ENCODE peak calls at places on chromosomes 13 and 19, in four cellular contexts. One of them, this sample, is unnamed.

GRCh38 chr13:83819611-83820010 is 62.7 kb downstream of the SLITRK1 start:
- DNase-seq in BJ: no peak
- DNase-seq in thyroid gland: no peak
- DNase-seq in stomach: no peak
- DNase-seq in this sample: peak; percentile 1

GRCh38 chr13:71867101-71867814 is at the start of gene DACH1:
- DNase-seq in BJ: no peak
- DNase-seq in thyroid gland: peak; percentile 34
- DNase-seq in stomach: peak; percentile 28
- DNase-seq in this sample: peak; percentile 63

GRCh38 chr19:38361633-38362075 is 12.7 kb upstream of the PSMD8 start:
- DNase-seq in BJ: no peak
- DNase-seq in thyroid gland: peak; percentile 76
- DNase-seq in stomach: peak; percentile 77
- DNase-seq in this sample: peak; percentile 59

GRCh38 chr19:19943848-19944582 is 43.3 kb downstream of the ZNF93 start:
- DNase-seq in BJ: no peak
- DNase-seq in thyroid gland: no peak
- DNase-seq in stomach: no peak
- DNase-seq in this sample: no peak

GRCh38 chr19:6608950-6609349 is 18.0 kb upstream of the CD70 start:
- DNase-seq in BJ: no peak
- DNase-seq in thyroid gland: no peak
- DNase-seq in stomach: no peak
- DNase-seq in this sample: no peak

GRCh38 chr13:73870970-73871935 is 263.0 kb downstream of the KLF12 start:
- DNase-seq in BJ: peak; percentile 35
- DNase-seq in thyroid gland: no peak
- DNase-seq in stomach: no peak
- DNase-seq in this sample: peak; percentile 66

GRCh38 chr13:58858870-58859371 is 1227.4 kb downstream of the PCDH17 start:
- DNase-seq in BJ: no peak
- DNase-seq in thyroid gland: no peak
- DNase-seq in stomach: no peak
- DNase-seq in this sample: no peak

GRCh38 chr19:13051581-13052165 is 51.0 kb downstream of the LYL1 start:
- DNase-seq in BJ: no peak
- DNase-seq in thyroid gland: peak; percentile 94
- DNase-seq in stomach: peak; percentile 88
- DNase-seq in this sample: no peak

GRCh38 chr19:55473613-55474012 is 2.8 kb upstream of the ZNF628 start:
- DNase-seq in BJ: no peak
- DNase-seq in thyroid gland: no peak
- DNase-seq in stomach: no peak
- DNase-seq in this sample: peak; percentile 66

GRCh38 chr19:29247912-29248311 is 35.0 kb upstream of the UQCRFS1 start:
- DNase-seq in BJ: no peak
- DNase-seq in thyroid gland: no peak
- DNase-seq in stomach: no peak
- DNase-seq in this sample: no peak

GRCh38 chr19:16088351-16088984 is 12.2 kb downstream of the TPM4 start:
- DNase-seq in BJ: no peak
- DNase-seq in thyroid gland: no peak
- DNase-seq in stomach: peak; percentile 52
- DNase-seq in this sample: no peak

GRCh38 chr13:40315416-40316064 is 350.9 kb downstream of the FOXO1 start:
- DNase-seq in BJ: no peak
- DNase-seq in thyroid gland: peak; percentile 9
- DNase-seq in stomach: no peak
- DNase-seq in this sample: no peak

GRCh38 chr19:44539236-44539819 is 9.9 kb upstream of the CEACAM20 start:
- DNase-seq in BJ: no peak
- DNase-seq in thyroid gland: no peak
- DNase-seq in stomach: no peak
- DNase-seq in this sample: peak; percentile 23

GRCh38 chr19:17555480-17555928 is at the start of gene COLGALT1:
- DNase-seq in BJ: peak; percentile 66
- DNase-seq in thyroid gland: peak; percentile 99
- DNase-seq in stomach: peak; percentile 100
- DNase-seq in this sample: peak; percentile 96

GRCh38 chr19:17557461-17557860 is 2.0 kb downstream of the COLGALT1 start:
- DNase-seq in BJ: no peak
- DNase-seq in thyroid gland: no peak
- DNase-seq in stomach: no peak
- DNase-seq in this sample: peak; percentile 21

GRCh38 chr19:17555929-17556813 is 722 bp downstream of the COLGALT1 start:
- DNase-seq in BJ: no peak
- DNase-seq in thyroid gland: peak; percentile 36
- DNase-seq in stomach: peak; percentile 69
- DNase-seq in this sample: peak; percentile 90

GRCh38 chr19:17554968-17555479 is 425 bp upstream of the COLGALT1 start:
- DNase-seq in BJ: no peak
- DNase-seq in thyroid gland: no peak
- DNase-seq in stomach: no peak
- DNase-seq in this sample: no peak

DNA sequence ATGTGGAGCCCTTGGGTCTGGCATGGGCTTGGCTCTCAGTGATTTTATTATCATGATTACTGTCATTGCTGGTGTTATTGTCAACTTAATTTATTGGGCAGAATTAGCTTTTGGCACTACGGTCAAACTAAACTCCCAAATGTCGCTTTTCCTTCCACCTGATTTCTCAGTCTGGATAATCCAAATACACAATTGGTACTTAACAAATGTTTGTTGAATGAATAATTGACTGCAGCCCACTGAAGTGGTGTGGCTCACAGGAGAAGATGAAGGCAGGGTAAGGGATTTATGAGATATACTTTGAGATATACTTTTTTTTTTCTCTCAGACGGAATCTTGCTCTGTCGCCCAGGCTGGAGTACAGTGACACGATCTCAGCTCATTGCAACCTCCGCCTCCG is 1.5 kb downstream of the COLGALT1 start:
- DNase-seq in BJ: no peak
- DNase-seq in thyroid gland: no peak
- DNase-seq in stomach: no peak
- DNase-seq in this sample: no peak
- H3K4me3 ChIP-seq in BJ: no peak overlapping the region
- H3K4me3 ChIP-seq in thyroid gland: no peak overlapping the region
- H3K4me3 ChIP-seq in stomach: peak overlapping the region; percentile 98
- H3K4me3 ChIP-seq in this sample: peak overlapping the region; percentile 87

DNA sequence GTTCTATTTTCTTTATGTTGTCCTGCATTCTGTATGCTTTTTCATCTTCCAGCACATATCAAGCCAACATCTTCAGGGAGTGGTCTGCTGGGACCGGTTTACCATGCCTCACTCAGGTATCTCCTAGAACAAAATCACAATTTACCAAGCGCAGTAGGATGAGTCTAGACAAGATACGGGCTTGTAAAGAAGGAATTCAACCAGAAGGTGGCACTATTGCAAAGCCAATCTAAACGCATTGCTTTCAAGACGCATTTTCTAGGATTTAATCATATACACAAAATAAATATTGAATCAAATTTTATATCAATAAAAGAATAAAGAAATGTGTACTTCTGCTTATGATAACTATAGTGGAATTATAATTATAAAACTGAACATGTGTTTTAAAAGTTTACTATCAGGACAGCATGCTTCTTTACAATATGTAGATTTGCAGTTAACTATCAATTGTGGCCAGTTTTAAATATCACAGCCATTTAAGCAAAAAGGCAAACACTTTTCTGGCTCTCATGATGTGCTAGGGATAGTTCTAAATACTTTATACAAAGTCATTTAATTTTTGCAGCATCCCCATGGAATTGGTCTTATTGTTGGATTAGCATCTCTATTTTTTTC is 16.1 kb upstream of the TPP2 start:
- DNase-seq in BJ: peak; percentile 15
- DNase-seq in thyroid gland: no peak
- DNase-seq in stomach: no peak
- DNase-seq in this sample: peak; percentile 85
- TF ChIP-seq CTCF in BJ: peak; percentile 68
- TF ChIP-seq CTCF in thyroid gland: peak; percentile 48
- TF ChIP-seq CTCF in stomach: no peak
- TF ChIP-seq CTCF in this sample: peak; percentile 59

GRCh38 chr13:109959903-109960302 is 173.5 kb upstream of the IRS2 start:
- DNase-seq in BJ: no peak
- DNase-seq in thyroid gland: no peak
- DNase-seq in stomach: no peak
- DNase-seq in this sample: no peak
- H3K4me3 ChIP-seq in BJ: no peak overlapping the region
- H3K4me3 ChIP-seq in thyroid gland: no peak overlapping the region
- H3K4me3 ChIP-seq in stomach: no peak overlapping the region
- H3K4me3 ChIP-seq in this sample: no peak overlapping the region

GRCh38 chr13:110480161-110480560 is 81.4 kb downstream of the RAB20 start:
- DNase-seq in BJ: no peak
- DNase-seq in thyroid gland: no peak
- DNase-seq in stomach: no peak
- DNase-seq in this sample: no peak

GRCh38 chr13:110477711-110478245 is 83.7 kb downstream of the RAB20 start:
- DNase-seq in BJ: no peak
- DNase-seq in thyroid gland: no peak
- DNase-seq in stomach: no peak
- DNase-seq in this sample: no peak

GRCh38 chr13:110478405-110479214 is 82.9 kb downstream of the RAB20 start:
- DNase-seq in BJ: no peak
- DNase-seq in thyroid gland: no peak
- DNase-seq in stomach: no peak
- DNase-seq in this sample: no peak

GRCh38 chr13:110479215-110479545 is 82.3 kb downstream of the RAB20 start:
- DNase-seq in BJ: no peak
- DNase-seq in thyroid gland: no peak
- DNase-seq in stomach: no peak
- DNase-seq in this sample: no peak

GRCh38 chr13:110479648-110480047 is 81.9 kb downstream of the RAB20 start:
- DNase-seq in BJ: no peak
- DNase-seq in thyroid gland: no peak
- DNase-seq in stomach: no peak
- DNase-seq in this sample: no peak
- TF ChIP-seq CTCF in BJ: no peak
- TF ChIP-seq CTCF in thyroid gland: no peak
- TF ChIP-seq CTCF in stomach: no peak
- TF ChIP-seq CTCF in this sample: no peak

GRCh38 chr19:4606181-4606580 is 33.1 kb upstream of the TNFAIP8L1 start:
- DNase-seq in BJ: no peak
- DNase-seq in thyroid gland: no peak
- DNase-seq in stomach: no peak
- DNase-seq in this sample: no peak

GRCh38 chr19:4602915-4603314 is 36.4 kb upstream of the TNFAIP8L1 start:
- DNase-seq in BJ: no peak
- DNase-seq in thyroid gland: no peak
- DNase-seq in stomach: no peak
- DNase-seq in this sample: no peak

GRCh38 chr19:4609878-4610511 is 29.3 kb upstream of the TNFAIP8L1 start:
- DNase-seq in BJ: no peak
- DNase-seq in thyroid gland: peak; percentile 58
- DNase-seq in stomach: no peak
- DNase-seq in this sample: no peak

GRCh38 chr19:4604912-4605311 is 34.4 kb upstream of the TNFAIP8L1 start:
- DNase-seq in BJ: no peak
- DNase-seq in thyroid gland: no peak
- DNase-seq in stomach: no peak
- DNase-seq in this sample: no peak

DNA sequence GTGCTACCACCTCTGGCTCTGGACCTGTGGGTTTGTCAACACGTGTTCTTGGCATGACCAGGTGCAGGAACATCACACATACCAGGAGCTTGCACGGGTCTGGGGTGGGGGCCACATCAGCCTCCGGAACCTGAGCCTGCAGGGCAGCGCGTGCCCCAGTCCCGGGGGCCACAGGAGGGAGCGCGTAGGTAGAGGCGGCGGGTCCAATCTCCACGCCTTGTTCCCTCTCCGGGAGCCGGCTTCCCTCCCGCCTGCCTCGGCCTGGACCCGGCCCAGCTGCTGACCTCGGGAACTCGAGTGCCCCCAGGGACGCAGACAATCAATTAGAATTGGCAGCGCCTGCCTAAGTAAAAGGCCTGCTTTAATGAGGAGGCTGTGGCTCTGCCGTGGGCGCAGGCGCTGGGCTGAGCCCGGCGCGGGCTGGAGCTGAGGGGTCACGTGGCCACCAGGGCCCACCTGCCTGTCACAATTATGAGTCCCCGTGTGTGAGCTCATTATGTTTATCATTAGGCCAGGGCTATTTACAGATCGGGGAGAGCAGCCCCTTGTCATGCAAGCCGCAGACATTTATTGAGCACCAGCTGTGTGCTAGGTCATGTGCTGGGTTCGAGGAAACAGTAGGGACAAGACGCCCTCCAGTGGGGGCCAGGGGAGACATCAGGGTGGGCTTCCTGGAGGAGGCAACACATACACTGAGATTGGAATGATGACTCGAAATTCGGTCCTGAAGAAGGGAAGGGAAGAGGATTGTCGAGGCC is 32.2 kb upstream of the TNFAIP8L1 start:
- DNase-seq in BJ: no peak
- DNase-seq in thyroid gland: peak; percentile 66
- DNase-seq in stomach: no peak
- DNase-seq in this sample: no peak
- H3K4me3 ChIP-seq in BJ: no peak overlapping the region
- H3K4me3 ChIP-seq in thyroid gland: no peak overlapping the region
- H3K4me3 ChIP-seq in stomach: no peak overlapping the region
- H3K4me3 ChIP-seq in this sample: no peak overlapping the region

GRCh38 chr19:23436318-23436717 is 41.0 kb upstream of the ZNF91 start:
- DNase-seq in BJ: no peak
- DNase-seq in thyroid gland: no peak
- DNase-seq in stomach: no peak
- DNase-seq in this sample: no peak
- TF ChIP-seq CTCF in BJ: peak; percentile 17
- TF ChIP-seq CTCF in thyroid gland: no peak
- TF ChIP-seq CTCF in stomach: no peak
- TF ChIP-seq CTCF in this sample: peak; percentile 18

GRCh38 chr19:41193420-41194156 is 569 bp downstream of the CYP2S1 start:
- DNase-seq in BJ: no peak
- DNase-seq in thyroid gland: no peak
- DNase-seq in stomach: no peak
- DNase-seq in this sample: no peak
- H3K4me3 ChIP-seq in BJ: peak overlapping the region; percentile 32
- H3K4me3 ChIP-seq in thyroid gland: no peak overlapping the region
- H3K4me3 ChIP-seq in stomach: peak overlapping the region; percentile 58
- H3K4me3 ChIP-seq in this sample: peak overlapping the region; percentile 37